ENCODE peak calls at places on chromosome 9, in eight cellular contexts. L is skeletal muscle cell; P is HS-5; G is COR-L47; B is NCI-H345; I is NCI-H82; W is esophagus squamous epithelium; J is stimulated activated CD8-positive, alpha-beta memory T cell treated with anti-CD3 and anti-CD28 coated beads, Interleukin-2, amount 100 ng/mL, for 1 hour. D is an unnamed sample.
A peak's percentile ranks its signal among the peaks of the same experiment; 100 is the strongest.

GRCh38 chr9:27565669-27566068 is 7.6 kb downstream of the C9orf72 start:
- DNase-seq in L (no peak), P (no peak), G (no peak), B (no peak), I (no peak), W (no peak), J (no peak), D (no peak)

GRCh38 chr9:12739014-12739413 is 35.8 kb upstream of the LURAP1L start:
- DNase-seq in L (peak; percentile 70), P (no peak), G (no peak), B (no peak), I (peak; percentile 29), W (no peak), J (no peak), D (no peak)

GRCh38 chr9:130996672-130997394 is 12.1 kb upstream of the LAMC3 start:
- DNase-seq in L (no peak), P (no peak), G (no peak), B (no peak), I (no peak), W (no peak), J (no peak), D (no peak)

GRCh38 chr9:89714316-89714715 is 109.5 kb downstream of the GADD45G start:
- DNase-seq in L (no peak), P (no peak), G (no peak), B (no peak), I (no peak), W (no peak), J (no peak), D (no peak)

GRCh38 chr9:136578915-136579637 is 33.2 kb upstream of the NOTCH1 start:
- DNase-seq in L (no peak), P (no peak), G (no peak), B (peak; percentile 19), I (peak; percentile 29), W (no peak), J (no peak), D (no peak)

GRCh38 chr9:136220017-136220729 is 15.2 kb upstream of the LHX3 start:
- DNase-seq in L (no peak), P (no peak), G (no peak), B (no peak), I (no peak), W (no peak), J (no peak), D (no peak)

GRCh38 chr9:134959971-134960310 is 42.2 kb upstream of the FCN1 start:
- DNase-seq in L (no peak), P (no peak), G (no peak), B (no peak), I (no peak), W (no peak), J (no peak), D (no peak)

GRCh38 chr9:133728856-133729645 is 9.1 kb downstream of the SARDH start:
- DNase-seq in L (no peak), P (no peak), G (no peak), B (no peak), I (no peak), W (no peak), J (no peak), D (no peak)

GRCh38 chr9:127074561-127075548 is 47.6 kb downstream of the ANGPTL2 start:
- DNase-seq in L (no peak), P (no peak), G (no peak), B (no peak), I (peak; percentile 87), W (no peak), J (no peak), D (no peak)

GRCh38 chr9:125438506-125439433 is 177.1 kb downstream of the GAPVD1 start:
- DNase-seq in L (no peak), P (no peak), G (no peak), B (no peak), I (no peak), W (no peak), J (no peak), D (no peak)

GRCh38 chr9:89527084-89527483 is 29.2 kb upstream of the SEMA4D start:
- DNase-seq in L (no peak), P (no peak), G (no peak), B (no peak), I (no peak), W (no peak), J (no peak), D (no peak)

GRCh38 chr9:108972626-108973209 is 38.5 kb downstream of the ABITRAM start:
- DNase-seq in L (peak; percentile 7), P (no peak), G (no peak), B (no peak), I (no peak), W (no peak), J (no peak), D (no peak)

GRCh38 chr9:33167949-33168535 is 906 bp upstream of the B4GALT1 start:
- DNase-seq in L (no peak), P (no peak), G (no peak), B (no peak), I (peak; percentile 41), W (no peak), J (no peak), D (no peak)

GRCh38 chr9:103183569-103184191 is 188.5 kb downstream of the CYLC2 start:
- DNase-seq in L (no peak), P (no peak), G (peak; percentile 95), B (peak; percentile 95), I (peak; percentile 24), W (no peak), J (no peak), D (no peak)

GRCh38 chr9:98931990-98932389 is 11.7 kb upstream of the COL15A1 start:
- DNase-seq in L (no peak), P (no peak), G (no peak), B (no peak), I (no peak), W (no peak), J (no peak), D (no peak)

GRCh38 chr9:133023117-133023890 is 7.5 kb upstream of the GTF3C5 start:
- DNase-seq in L (no peak), P (no peak), G (no peak), B (no peak), I (peak; percentile 40), W (no peak), J (no peak), D (no peak)

GRCh38 chr9:36064448-36065037 is 27.8 kb downstream of the RECK start:
- DNase-seq in L (peak; percentile 16), P (no peak), G (no peak), B (no peak), I (no peak), W (no peak), J (no peak), D (no peak)

GRCh38 chr9:134062461-134063087 is 5.3 kb downstream of the BRD3 start:
- DNase-seq in L (no peak), P (no peak), G (no peak), B (no peak), I (no peak), W (no peak), J (no peak), D (no peak)

GRCh38 chr9:4386819-4387218 is 87.0 kb upstream of the GLIS3 start:
- DNase-seq in L (no peak), P (no peak), G (no peak), B (no peak), I (no peak), W (no peak), J (no peak), D (no peak)

D was measured in cortex of kidney.